ENCODE peak calls at places on chromosomes 5 and 9, in nine cellular contexts. T, O, C, E, H, J, D, R and X are unnamed samples.

GRCh38 chr5:68115584-68115983 is 100.0 kb upstream of the PIK3R1 start:
- DNase-seq in T (no peak), O (no peak), C (no peak), E (no peak), H (no peak), J (no peak), D (no peak), R (no peak), X (no peak)

GRCh38 chr5:11234501-11234911 is 473.5 kb upstream of the DAP start:
- DNase-seq in T (no peak), O (no peak), C (no peak), E (peak; percentile 30), H (no peak), J (no peak), D (no peak), R (no peak), X (no peak)

GRCh38 chr9:87831159-87831558 is 51.5 kb upstream of the SPATA31E1 start:
- DNase-seq in T (no peak), O (no peak), C (no peak), E (no peak), H (no peak), J (no peak), D (no peak), R (no peak), X (no peak)

GRCh38 chr5:55427157-55427556 is 107.6 kb downstream of the PLPP1 start:
- DNase-seq in T (no peak), O (no peak), C (peak; percentile 60), E (peak; percentile 71), H (no peak), J (no peak), D (peak; percentile 87), R (no peak), X (peak; percentile 40)

GRCh38 chr9:76912631-76913275 is 6.8 kb upstream of the PRUNE2 start:
- DNase-seq in T (no peak), O (no peak), C (no peak), E (no peak), H (no peak), J (no peak), D (peak; percentile 87), R (no peak), X (peak; percentile 63)

GRCh38 chr9:71760901-71761300 is 7.4 kb downstream of the CEMIP2 start:
- DNase-seq in T (peak; percentile 76), O (no peak), C (no peak), E (no peak), H (no peak), J (no peak), D (peak; percentile 49), R (no peak), X (peak; percentile 58)

GRCh38 chr5:173326501-173326960 is 1.7 kb downstream of the STC2 start:
- DNase-seq in T (no peak), O (no peak), C (no peak), E (no peak), H (no peak), J (no peak), D (peak; percentile 94), R (no peak), X (no peak)

GRCh38 chr9:36018755-36019720 is 17.7 kb upstream of the RECK start:
- DNase-seq in T (no peak), O (no peak), C (no peak), E (no peak), H (no peak), J (no peak), D (peak; percentile 89), R (no peak), X (no peak)

DNA sequence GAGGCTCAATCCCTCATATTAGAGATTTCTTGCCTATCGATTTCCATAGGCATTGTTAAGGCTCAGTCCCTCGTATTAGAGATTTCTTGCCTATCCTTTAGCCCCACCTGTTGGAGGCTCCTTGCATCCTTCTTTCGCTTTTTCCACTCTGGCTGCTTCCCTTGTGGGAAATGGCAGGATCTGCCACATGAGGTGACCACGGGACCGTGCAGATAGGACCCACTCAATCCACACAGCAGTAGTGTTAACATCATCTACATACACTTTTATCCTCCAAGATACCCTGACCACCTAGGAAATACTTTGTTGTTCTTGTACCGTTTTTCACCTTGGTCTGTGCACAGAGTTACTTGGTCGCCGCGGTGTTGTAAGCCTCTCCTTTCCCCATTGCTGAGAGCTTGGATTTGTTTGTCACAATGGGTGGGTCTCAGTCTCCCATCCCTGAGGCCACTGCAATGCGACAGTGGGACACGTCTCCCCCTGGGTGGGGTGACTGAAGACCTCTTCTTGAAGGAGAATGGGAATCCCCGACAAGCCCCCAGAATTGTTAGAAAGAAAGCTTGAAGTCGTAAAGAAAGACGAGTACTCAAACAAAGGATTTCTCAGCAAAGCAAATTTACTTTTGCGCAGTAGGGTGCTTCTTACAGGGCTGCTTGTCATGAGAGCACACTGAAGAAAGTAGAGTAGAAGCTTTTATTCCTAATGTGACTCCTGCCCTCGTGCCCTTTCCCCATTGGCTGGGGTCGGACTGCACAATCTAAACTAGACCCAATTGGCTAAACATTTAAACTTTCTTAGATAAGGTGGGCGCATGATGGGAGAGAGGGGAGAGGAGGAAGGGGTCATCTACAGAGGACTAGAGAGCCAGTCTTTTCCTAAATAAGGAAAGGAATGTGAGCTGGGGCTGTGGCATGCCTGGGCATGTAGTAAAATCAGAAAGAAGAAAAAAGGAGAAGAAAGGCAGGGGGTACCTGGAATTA is 19.8 kb downstream of the IFT74 start:
- DNase-seq in T (peak; percentile 88), O (no peak), C (peak; percentile 38), E (peak; percentile 18), H (peak; percentile 56), J (no peak), D (peak; percentile 23), R (no peak), X (peak; percentile 49)
- H3K4me1 ChIP-seq in T (peaks cover 12% of the 10 kb centered on the region), O (no peaks in the 10 kb centered on the region), C (no peaks in the 10 kb centered on the region), E (no peaks in the 10 kb centered on the region), H (no peaks in the 10 kb centered on the region), J (no peaks in the 10 kb centered on the region), D (no peaks in the 10 kb centered on the region), R (no peaks in the 10 kb centered on the region), X (no peaks in the 10 kb centered on the region)

DNA sequence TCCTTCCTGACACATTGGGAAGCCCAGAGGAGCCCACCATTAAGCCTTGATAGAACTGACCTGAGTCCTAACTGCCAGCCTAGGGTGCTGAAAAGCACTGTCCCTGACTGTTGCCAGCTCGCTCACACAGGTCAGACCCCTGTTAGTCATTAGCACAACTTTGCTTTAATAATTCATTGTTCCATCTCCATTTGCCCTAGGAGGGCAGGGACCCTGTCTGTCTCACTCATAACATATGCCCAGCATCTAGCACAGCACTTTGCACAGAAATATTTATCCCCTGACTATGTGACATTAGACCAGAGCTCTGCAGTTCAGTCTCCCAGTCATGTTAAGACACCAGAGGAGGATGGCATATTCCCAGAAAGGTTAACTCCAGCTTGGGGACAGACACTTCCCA is 61.8 kb upstream of the STXBP1 start:
- DNase-seq in T (no peak), O (no peak), C (no peak), E (no peak), H (no peak), J (no peak), D (no peak), R (no peak), X (no peak)
- H3K36me3 ChIP-seq in T (no peaks in the 10 kb centered on the region), O (no peaks in the 10 kb centered on the region), C (no peaks in the 10 kb centered on the region), E (peaks cover 2% of the 10 kb centered on the region), H (no peaks in the 10 kb centered on the region), J (no peaks in the 10 kb centered on the region), D (peaks cover 22% of the 10 kb centered on the region), R (no peaks in the 10 kb centered on the region), X (no peaks in the 10 kb centered on the region)

GRCh38 chr9:92686954-92687353 is 17.0 kb upstream of the IPPK start:
- DNase-seq in T (peak; percentile 57), O (no peak), C (no peak), E (no peak), H (no peak), J (no peak), D (no peak), R (no peak), X (no peak)
- TF ChIP-seq CTCF in T (peak; percentile 47), O (no peak), C (no peak), E (no peak), H (no peak), J (no peak), D (no peak), R (no peak), X (peak; percentile 30)

GRCh38 chr9:129573977-129574376 is 46.9 kb downstream of the C9orf50 start:
- DNase-seq in T (no peak), O (no peak), C (no peak), E (no peak), H (no peak), J (no peak), D (no peak), R (no peak), X (no peak)

GRCh38 chr9:129572052-129572425 is 48.9 kb downstream of the C9orf50 start:
- DNase-seq in T (no peak), O (no peak), C (no peak), E (no peak), H (no peak), J (no peak), D (no peak), R (no peak), X (no peak)

GRCh38 chr9:129571298-129572051 is 49.4 kb downstream of the C9orf50 start:
- DNase-seq in T (no peak), O (no peak), C (no peak), E (no peak), H (no peak), J (no peak), D (no peak), R (no peak), X (no peak)

GRCh38 chr9:129570450-129571297 is 50.2 kb downstream of the C9orf50 start:
- DNase-seq in T (no peak), O (peak; percentile 85), C (peak; percentile 71), E (peak; percentile 55), H (peak; percentile 42), J (no peak), D (peak; percentile 94), R (no peak), X (peak; percentile 47)

GRCh38 chr9:129572517-129572916 is 48.4 kb downstream of the C9orf50 start:
- DNase-seq in T (no peak), O (no peak), C (no peak), E (no peak), H (no peak), J (no peak), D (no peak), R (peak; percentile 67), X (no peak)
- H3K4me1 ChIP-seq in T (peaks cover 15% of the 10 kb centered on the region), O (peaks cover 18% of the 10 kb centered on the region), C (peaks cover 39% of the 10 kb centered on the region), E (peaks cover 31% of the 10 kb centered on the region), H (peaks cover 27% of the 10 kb centered on the region), J (peaks cover 13% of the 10 kb centered on the region), D (peaks cover 36% of the 10 kb centered on the region), R (peaks cover 35% of the 10 kb centered on the region), X (peaks cover 16% of the 10 kb centered on the region)

DNA sequence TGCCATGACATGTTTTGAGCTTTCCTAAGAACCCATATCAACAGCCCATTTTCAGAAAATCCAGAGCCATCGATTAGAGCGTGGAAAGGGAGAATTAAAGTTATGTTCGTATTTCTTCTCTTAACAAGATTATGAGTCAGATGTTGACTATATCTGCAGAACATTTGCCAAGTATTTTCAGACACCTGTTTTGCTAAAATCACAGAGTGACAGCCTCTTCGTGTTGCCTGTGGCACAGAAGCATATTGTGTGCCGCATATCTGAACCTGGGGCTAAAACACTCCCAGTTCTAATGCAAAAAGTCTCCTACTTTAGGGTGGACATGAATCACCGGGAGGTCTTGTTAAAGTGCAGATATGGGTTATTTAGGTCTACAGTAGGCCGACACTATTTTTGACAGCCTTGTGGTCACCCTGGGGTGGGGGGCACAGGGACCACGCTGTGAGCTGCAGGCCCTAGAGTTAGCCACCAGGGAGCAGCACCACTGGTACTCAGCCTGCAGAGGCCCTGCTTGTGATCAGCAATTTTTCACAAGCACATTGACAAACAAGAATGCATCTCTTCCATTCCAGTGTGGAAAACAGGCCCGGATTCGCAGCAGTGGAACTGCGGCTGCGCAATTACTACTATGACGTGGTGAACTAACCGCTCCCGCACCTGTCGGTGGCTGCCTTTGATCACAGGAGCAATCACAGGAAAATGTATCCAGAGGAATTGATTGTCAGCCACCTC is 93.5 kb downstream of the SYK start:
- DNase-seq in T (peak; percentile 49), O (no peak), C (no peak), E (no peak), H (no peak), J (no peak), D (no peak), R (no peak), X (no peak)
- H3K36me3 ChIP-seq in T (no peaks in the 10 kb centered on the region), O (peaks cover 6% of the 10 kb centered on the region), C (peaks cover 7% of the 10 kb centered on the region), E (no peaks in the 10 kb centered on the region), H (no peaks in the 10 kb centered on the region), J (no peaks in the 10 kb centered on the region), D (no peaks in the 10 kb centered on the region), R (peaks cover 3% of the 10 kb centered on the region), X (no peaks in the 10 kb centered on the region)